ENCODE peak calls at places on chromosomes 11 and 22, in nine cellular contexts. V is mesothelial cell of epicardium; R is transverse colon; M is stimulated activated naive CD8-positive, alpha-beta T cell treated with anti-CD3 and anti-CD28 coated beads, Interleukin-15, Interleukin-2, amounts not matched to agents 100 U/mL and 50 U/mL, for 24 hours; G is SK-MEL-5; H is upper lobe of right lung; P is DND-41; I is breast epithelium; O is activated gamma-delta T cell treated with anti-CD3 and anti-CD28 coated beads, Interleukin-2, amount 50 U/mL, for 16 hours. K is an unnamed sample.
A peak's percentile ranks its signal among the peaks of the same experiment; 100 is the strongest.

GRCh38 chr11:90204832-90205646 is 17.8 kb downstream of the CHORDC1 start:
- DNase-seq in I (no peak), O (no peak), M (no peak), G (peak; percentile 73), R (no peak), V (no peak), H (no peak), P (no peak), K (peak; percentile 75)

GRCh38 chr22:37010976-37011375 is 8.3 kb downstream of the TST start:
- DNase-seq in I (no peak), O (no peak), R (no peak), G (no peak), M (no peak), V (no peak), P (no peak), H (peak; percentile 57), K (no peak)

GRCh38 chr22:25911243-25911972 is 169.4 kb downstream of the MYO18B start:
- DNase-seq in R (no peak), O (no peak), G (no peak), I (no peak), V (no peak), P (no peak), H (no peak), M (no peak), K (no peak)

GRCh38 chr11:35927730-35928129 is 16.1 kb upstream of the LDLRAD3 start:
- DNase-seq in P (no peak), O (no peak), M (no peak), V (no peak), H (peak; percentile 89), R (peak; percentile 42), G (no peak), I (peak; percentile 65), K (peak; percentile 20)

GRCh38 chr22:42991010-42991651 is 23.8 kb downstream of the PACSIN2 start:
- DNase-seq in I (no peak), G (no peak), H (no peak), M (no peak), R (peak; percentile 69), O (no peak), V (no peak), P (no peak), K (no peak)

GRCh38 chr11:101863361-101863760 is 51.4 kb upstream of the CEP126 start:
- DNase-seq in M (no peak), I (no peak), H (no peak), P (no peak), G (no peak), R (no peak), O (no peak), V (no peak), K (no peak)

GRCh38 chr22:21713428-21714058 is 22.1 kb downstream of the YPEL1 start:
- DNase-seq in M (no peak), O (no peak), P (no peak), G (no peak), H (no peak), I (no peak), R (no peak), V (no peak), K (no peak)

GRCh38 chr11:66443602-66444001 is 5.0 kb upstream of the MRPL11 start:
- DNase-seq in H (no peak), V (no peak), R (no peak), G (peak; percentile 28), P (no peak), I (no peak), O (no peak), M (no peak), K (peak; percentile 32)

GRCh38 chr11:106879029-106879428 is 139.2 kb downstream of the GUCY1A2 start:
- DNase-seq in V (no peak), M (no peak), R (no peak), H (no peak), O (no peak), P (no peak), G (no peak), I (no peak), K (no peak)